ENCODE peak calls at places on chromosomes 5 and 9, in ten cellular contexts. One of them, this sample, is unnamed.

GRCh38 chr9:70995511-70995910 is 125.9 kb downstream of the TRPM3 start:
- DNase-seq in IMR-90: no peak
- DNase-seq in SK-N-SH: no peak
- DNase-seq in activated T-helper 1 cell treated with Interleukin-2 at 50 U/mL for 16 hours: no peak
- DNase-seq in right lobe of liver: no peak
- DNase-seq in fibroblast of pulmonary artery: no peak
- DNase-seq in transverse colon: no peak
- DNase-seq in mucosa of gallbladder: no peak
- DNase-seq in 8988T: no peak
- DNase-seq in nucleus accumbens: no peak
- DNase-seq in this sample: no peak

GRCh38 chr5:40318378-40318777 is 361.3 kb upstream of the PTGER4 start:
- DNase-seq in activated T-helper 1 cell treated with Interleukin-2 at 50 U/mL for 16 hours: no peak
- DNase-seq in SK-N-SH: no peak
- DNase-seq in mucosa of gallbladder: no peak
- DNase-seq in fibroblast of pulmonary artery: no peak
- DNase-seq in nucleus accumbens: no peak
- DNase-seq in IMR-90: no peak
- DNase-seq in 8988T: no peak
- DNase-seq in right lobe of liver: no peak
- DNase-seq in transverse colon: no peak
- DNase-seq in this sample: no peak

GRCh38 chr9:12718482-12719026 is 25.4 kb downstream of the TYRP1 start:
- DNase-seq in SK-N-SH: no peak
- DNase-seq in 8988T: no peak
- DNase-seq in right lobe of liver: no peak
- DNase-seq in transverse colon: no peak
- DNase-seq in fibroblast of pulmonary artery: peak; percentile 61
- DNase-seq in mucosa of gallbladder: no peak
- DNase-seq in activated T-helper 1 cell treated with Interleukin-2 at 50 U/mL for 16 hours: no peak
- DNase-seq in IMR-90: peak; percentile 44
- DNase-seq in nucleus accumbens: peak; percentile 19
- DNase-seq in this sample: no peak

GRCh38 chr9:86230858-86231257 is 28.6 kb downstream of the C9orf153 start:
- DNase-seq in transverse colon: no peak
- DNase-seq in nucleus accumbens: no peak
- DNase-seq in 8988T: no peak
- DNase-seq in IMR-90: no peak
- DNase-seq in activated T-helper 1 cell treated with Interleukin-2 at 50 U/mL for 16 hours: no peak
- DNase-seq in SK-N-SH: no peak
- DNase-seq in fibroblast of pulmonary artery: no peak
- DNase-seq in mucosa of gallbladder: no peak
- DNase-seq in right lobe of liver: no peak
- DNase-seq in this sample: no peak

GRCh38 chr9:108786756-108787663 is 68.8 kb downstream of the ACTL7B start:
- DNase-seq in fibroblast of pulmonary artery: peak; percentile 12
- DNase-seq in nucleus accumbens: no peak
- DNase-seq in mucosa of gallbladder: no peak
- DNase-seq in transverse colon: no peak
- DNase-seq in 8988T: no peak
- DNase-seq in SK-N-SH: no peak
- DNase-seq in IMR-90: peak; percentile 1
- DNase-seq in activated T-helper 1 cell treated with Interleukin-2 at 50 U/mL for 16 hours: no peak
- DNase-seq in right lobe of liver: no peak
- DNase-seq in this sample: peak; percentile 34

GRCh38 chr9:96853711-96854072 is 622 bp downstream of the ZNF782 start:
- DNase-seq in transverse colon: no peak
- DNase-seq in activated T-helper 1 cell treated with Interleukin-2 at 50 U/mL for 16 hours: no peak
- DNase-seq in nucleus accumbens: no peak
- DNase-seq in 8988T: no peak
- DNase-seq in SK-N-SH: no peak
- DNase-seq in right lobe of liver: no peak
- DNase-seq in IMR-90: peak; percentile 5
- DNase-seq in fibroblast of pulmonary artery: no peak
- DNase-seq in mucosa of gallbladder: no peak
- DNase-seq in this sample: no peak

GRCh38 chr5:75337366-75338021 is 474 bp downstream of the HMGCR start:
- DNase-seq in right lobe of liver: peak; percentile 73
- DNase-seq in mucosa of gallbladder: no peak
- DNase-seq in transverse colon: peak; percentile 47
- DNase-seq in nucleus accumbens: peak; percentile 41
- DNase-seq in IMR-90: no peak
- DNase-seq in activated T-helper 1 cell treated with Interleukin-2 at 50 U/mL for 16 hours: peak; percentile 4
- DNase-seq in 8988T: no peak
- DNase-seq in fibroblast of pulmonary artery: no peak
- DNase-seq in SK-N-SH: no peak
- DNase-seq in this sample: peak; percentile 22

GRCh38 chr9:100505564-100506159 is 32.7 kb downstream of the TMEFF1 start:
- DNase-seq in mucosa of gallbladder: peak; percentile 15
- DNase-seq in activated T-helper 1 cell treated with Interleukin-2 at 50 U/mL for 16 hours: peak; percentile 21
- DNase-seq in fibroblast of pulmonary artery: peak; percentile 72
- DNase-seq in SK-N-SH: peak; percentile 34
- DNase-seq in 8988T: peak; percentile 27
- DNase-seq in right lobe of liver: no peak
- DNase-seq in nucleus accumbens: no peak
- DNase-seq in IMR-90: peak; percentile 30
- DNase-seq in transverse colon: peak; percentile 63
- DNase-seq in this sample: peak; percentile 91

GRCh38 chr9:131361202-131361833 is 32.6 kb upstream of the PRRC2B start:
- DNase-seq in activated T-helper 1 cell treated with Interleukin-2 at 50 U/mL for 16 hours: no peak
- DNase-seq in fibroblast of pulmonary artery: no peak
- DNase-seq in transverse colon: peak; percentile 20
- DNase-seq in SK-N-SH: no peak
- DNase-seq in IMR-90: no peak
- DNase-seq in right lobe of liver: peak; percentile 51
- DNase-seq in nucleus accumbens: no peak
- DNase-seq in 8988T: no peak
- DNase-seq in mucosa of gallbladder: peak; percentile 64
- DNase-seq in this sample: peak; percentile 83

GRCh38 chr5:120507197-120507596 is 43.1 kb downstream of the PRR16 start:
- DNase-seq in activated T-helper 1 cell treated with Interleukin-2 at 50 U/mL for 16 hours: no peak
- DNase-seq in nucleus accumbens: no peak
- DNase-seq in SK-N-SH: no peak
- DNase-seq in mucosa of gallbladder: no peak
- DNase-seq in 8988T: no peak
- DNase-seq in IMR-90: peak; percentile 36
- DNase-seq in transverse colon: no peak
- DNase-seq in fibroblast of pulmonary artery: no peak
- DNase-seq in right lobe of liver: no peak
- DNase-seq in this sample: no peak

GRCh38 chr9:135905380-135906282 is 1.7 kb downstream of the CAMSAP1 start:
- DNase-seq in right lobe of liver: no peak
- DNase-seq in IMR-90: peak; percentile 38
- DNase-seq in SK-N-SH: no peak
- DNase-seq in 8988T: no peak
- DNase-seq in transverse colon: peak; percentile 16
- DNase-seq in fibroblast of pulmonary artery: no peak
- DNase-seq in activated T-helper 1 cell treated with Interleukin-2 at 50 U/mL for 16 hours: peak; percentile 15
- DNase-seq in mucosa of gallbladder: no peak
- DNase-seq in nucleus accumbens: no peak
- DNase-seq in this sample: no peak

GRCh38 chr5:131684595-131684994 is 49.6 kb upstream of the RAPGEF6 start:
- DNase-seq in IMR-90: no peak
- DNase-seq in transverse colon: no peak
- DNase-seq in right lobe of liver: no peak
- DNase-seq in SK-N-SH: no peak
- DNase-seq in mucosa of gallbladder: peak; percentile 43
- DNase-seq in fibroblast of pulmonary artery: no peak
- DNase-seq in 8988T: no peak
- DNase-seq in activated T-helper 1 cell treated with Interleukin-2 at 50 U/mL for 16 hours: no peak
- DNase-seq in nucleus accumbens: no peak
- DNase-seq in this sample: no peak

GRCh38 chr5:131272365-131273123 is 8.7 kb downstream of the CDC42SE2 start:
- DNase-seq in right lobe of liver: no peak
- DNase-seq in transverse colon: no peak
- DNase-seq in fibroblast of pulmonary artery: peak; percentile 33
- DNase-seq in SK-N-SH: no peak
- DNase-seq in nucleus accumbens: no peak
- DNase-seq in activated T-helper 1 cell treated with Interleukin-2 at 50 U/mL for 16 hours: no peak
- DNase-seq in mucosa of gallbladder: no peak
- DNase-seq in 8988T: no peak
- DNase-seq in IMR-90: peak; percentile 59
- DNase-seq in this sample: no peak

GRCh38 chr5:112793201-112793600 is 55.5 kb downstream of the APC start:
- DNase-seq in mucosa of gallbladder: no peak
- DNase-seq in SK-N-SH: no peak
- DNase-seq in nucleus accumbens: no peak
- DNase-seq in 8988T: no peak
- DNase-seq in right lobe of liver: no peak
- DNase-seq in activated T-helper 1 cell treated with Interleukin-2 at 50 U/mL for 16 hours: no peak
- DNase-seq in fibroblast of pulmonary artery: no peak
- DNase-seq in IMR-90: no peak
- DNase-seq in transverse colon: no peak
- DNase-seq in this sample: no peak

GRCh38 chr9:90423661-90424193 is 218.9 kb downstream of the DIRAS2 start:
- DNase-seq in 8988T: no peak
- DNase-seq in fibroblast of pulmonary artery: no peak
- DNase-seq in activated T-helper 1 cell treated with Interleukin-2 at 50 U/mL for 16 hours: no peak
- DNase-seq in mucosa of gallbladder: no peak
- DNase-seq in SK-N-SH: no peak
- DNase-seq in transverse colon: no peak
- DNase-seq in nucleus accumbens: no peak
- DNase-seq in IMR-90: no peak
- DNase-seq in right lobe of liver: no peak
- DNase-seq in this sample: peak; percentile 13

GRCh38 chr5:1754531-1755220 is 45.0 kb downstream of the MRPL36 start:
- DNase-seq in transverse colon: peak; percentile 5
- DNase-seq in IMR-90: no peak
- DNase-seq in mucosa of gallbladder: no peak
- DNase-seq in right lobe of liver: peak; percentile 39
- DNase-seq in activated T-helper 1 cell treated with Interleukin-2 at 50 U/mL for 16 hours: no peak
- DNase-seq in fibroblast of pulmonary artery: no peak
- DNase-seq in SK-N-SH: no peak
- DNase-seq in 8988T: no peak
- DNase-seq in nucleus accumbens: no peak
- DNase-seq in this sample: no peak